ENCODE peak calls at places on chromosomes 16 and 17, in nine cellular contexts. K is activated CD4-positive, alpha-beta T cell treated with anti-CD3 and anti-CD28 coated beads for 48 hours; Z is EL; V is neural crest cell; X is stimulated activated CD4-positive, alpha-beta T cell treated with anti-CD3 and anti-CD28 coated beads, Interleukin-2, amount 100 ng/mL, for 48 hours; D is ascending aorta; S is CD4-positive, alpha-beta T cell; B is posterior vena cava; C is A549. L is an unnamed sample.
A peak's percentile ranks its signal among the peaks of the same experiment; 100 is the strongest.

GRCh38 chr16:56649820-56650219 is 1.9 kb upstream of the MT1B start:
- DNase-seq in K (no peak), Z (no peak), V (no peak), X (no peak), D (no peak), S (no peak), B (no peak), C (peak; percentile 10), L (no peak)

GRCh38 chr17:50266384-50267073 is 7.7 kb upstream of the TMEM92 start:
- DNase-seq in K (no peak), Z (peak; percentile 88), V (no peak), X (no peak), D (no peak), S (no peak), B (peak; percentile 85), C (peak; percentile 47), L (no peak)

GRCh38 chr16:21708533-21709115 is 44.9 kb downstream of the OTOA start:
- DNase-seq in K (peak; percentile 91), Z (peak; percentile 63), V (peak; percentile 84), X (peak; percentile 93), D (peak; percentile 23), S (peak; percentile 86), B (no peak), C (peak; percentile 66), L (peak; percentile 79)

GRCh38 chr17:78935419-78936323 is 10.5 kb upstream of the TIMP2 start:
- DNase-seq in K (no peak), Z (peak; percentile 99), V (no peak), X (no peak), D (peak; percentile 69), S (no peak), B (peak; percentile 92), C (peak; percentile 82), L (peak; percentile 93)

GRCh38 chr17:21817791-21818364 is 125.6 kb downstream of the KCNJ18 start:
- DNase-seq in K (no peak), Z (no peak), V (no peak), X (no peak), D (no peak), S (no peak), B (no peak), C (no peak), L (no peak)

GRCh38 chr17:14725729-14726128 is 424.8 kb downstream of the HS3ST3B1 start:
- DNase-seq in K (no peak), Z (no peak), V (no peak), X (no peak), D (no peak), S (no peak), B (no peak), C (no peak), L (no peak)

GRCh38 chr16:57000271-57001025 is 11.1 kb downstream of the NLRC5 start:
- DNase-seq in K (peak; percentile 68), Z (peak; percentile 96), V (no peak), X (peak; percentile 58), D (peak; percentile 31), S (no peak), B (peak; percentile 94), C (peak; percentile 61), L (no peak)

GRCh38 chr16:61421111-61421510 is 615.1 kb downstream of the CDH8 start:
- DNase-seq in K (no peak), Z (no peak), V (no peak), X (no peak), D (no peak), S (no peak), B (no peak), C (no peak), L (no peak)

GRCh38 chr16:53872248-53873221 is 168.6 kb downstream of the FTO start:
- DNase-seq in K (no peak), Z (peak; percentile 82), V (no peak), X (no peak), D (no peak), S (no peak), B (no peak), C (no peak), L (no peak)

GRCh38 chr16:30887927-30888326 is 6.0 kb downstream of the BCL7C start:
- DNase-seq in K (no peak), Z (no peak), V (no peak), X (no peak), D (no peak), S (no peak), B (no peak), C (no peak), L (no peak)

GRCh38 chr17:45850011-45850410 is 5.3 kb downstream of the SPPL2C start:
- DNase-seq in K (no peak), Z (no peak), V (no peak), X (no peak), D (no peak), S (no peak), B (no peak), C (no peak), L (no peak)

GRCh38 chr16:29877266-29877961 is 14.4 kb upstream of the CDIPT start:
- DNase-seq in K (peak; percentile 89), Z (peak; percentile 65), V (no peak), X (peak; percentile 33), D (no peak), S (peak; percentile 23), B (no peak), C (peak; percentile 63), L (peak; percentile 88)

GRCh38 chr16:49194499-49195260 is 87.0 kb downstream of the CBLN1 start:
- DNase-seq in K (no peak), Z (no peak), V (no peak), X (no peak), D (no peak), S (no peak), B (no peak), C (no peak), L (no peak)

GRCh38 chr16:72878301-72879269 is 169.3 kb downstream of the ZFHX3 start:
- DNase-seq in K (no peak), Z (peak; percentile 81), V (no peak), X (no peak), D (no peak), S (no peak), B (no peak), C (no peak), L (peak; percentile 60)

GRCh38 chr17:79622776-79623175 is 11.9 kb upstream of the RBFOX3 start:
- DNase-seq in K (no peak), Z (no peak), V (no peak), X (no peak), D (no peak), S (no peak), B (peak; percentile 63), C (no peak), L (no peak)

GRCh38 chr17:16415031-16415924 is at the start of gene TRPV2:
- DNase-seq in K (peak; percentile 67), Z (no peak), V (no peak), X (peak; percentile 19), D (no peak), S (peak; percentile 41), B (no peak), C (peak; percentile 53), L (no peak)

GRCh38 chr17:28093999-28094716 is 51.7 kb downstream of the NLK start:
- DNase-seq in K (no peak), Z (no peak), V (no peak), X (no peak), D (no peak), S (no peak), B (no peak), C (no peak), L (no peak)

GRCh38 chr16:1127971-1128715 is 24.8 kb upstream of the CACNA1H start:
- DNase-seq in K (no peak), Z (no peak), V (no peak), X (no peak), D (no peak), S (no peak), B (no peak), C (no peak), L (no peak)

GRCh38 chr17:63289931-63290330 is 156.2 kb downstream of the CYB561 start:
- DNase-seq in K (no peak), Z (no peak), V (no peak), X (no peak), D (no peak), S (no peak), B (no peak), C (no peak), L (no peak)

GRCh38 chr16:7614022-7614795 is 281.6 kb downstream of the RBFOX1 start:
- DNase-seq in K (no peak), Z (no peak), V (no peak), X (no peak), D (no peak), S (no peak), B (no peak), C (no peak), L (no peak)

GRCh38 chr17:83014297-83014696 is 65.1 kb upstream of the METRNL start:
- DNase-seq in K (no peak), Z (no peak), V (no peak), X (no peak), D (no peak), S (no peak), B (no peak), C (no peak), L (no peak)

GRCh38 chr16:35365675-35366074 is 1906.3 kb downstream of the TP53TG3F start:
- DNase-seq in K (no peak), Z (no peak), V (no peak), X (no peak), D (no peak), S (no peak), B (no peak), C (no peak), L (no peak)

GRCh38 chr17:74820037-74820436 is 39.6 kb downstream of the GRIN2C start:
- DNase-seq in K (no peak), Z (no peak), V (no peak), X (no peak), D (no peak), S (no peak), B (no peak), C (no peak), L (no peak)

GRCh38 chr17:53472586-53472985 is 350.1 kb upstream of the KIF2B start:
- DNase-seq in K (no peak), Z (peak; percentile 81), V (no peak), X (no peak), D (no peak), S (no peak), B (no peak), C (no peak), L (no peak)

GRCh38 chr16:1426734-1427451 is 4.0 kb upstream of the PERCC1 start:
- DNase-seq in K (no peak), Z (no peak), V (no peak), X (no peak), D (no peak), S (no peak), B (no peak), C (no peak), L (peak; percentile 20)

GRCh38 chr16:81700071-81700779 is 78.9 kb upstream of the PLCG2 start:
- DNase-seq in K (no peak), Z (peak; percentile 20), V (no peak), X (no peak), D (no peak), S (no peak), B (no peak), C (no peak), L (no peak)

GRCh38 chr16:84284168-84284722 is 10.4 kb upstream of the WFDC1 start:
- DNase-seq in K (no peak), Z (peak; percentile 12), V (peak; percentile 56), X (no peak), D (no peak), S (no peak), B (peak; percentile 86), C (no peak), L (no peak)

L was measured in BE2C.